ENCODE peak calls at places on chromosomes 12 and 14, in four cellular contexts. V is uterus, T is lower lobe of right lung, I is left lung. Q is an unnamed sample.

GRCh38 chr14:105519946-105520698 is 6.3 kb upstream of the TMEM121 start:
- DNase-seq in V (no peak), T (no peak), I (peak; percentile 1), Q (peak; percentile 33)

GRCh38 chr12:27213830-27214787 is 30.0 kb upstream of the STK38L start:
- DNase-seq in V (no peak), T (no peak), I (no peak), Q (no peak)

GRCh38 chr14:80587096-80587724 is 354.3 kb downstream of the CEP128 start:
- DNase-seq in V (no peak), T (no peak), I (no peak), Q (no peak)

GRCh38 chr14:74324945-74325361 is 22.2 kb upstream of the ABCD4 start:
- DNase-seq in V (no peak), T (no peak), I (no peak), Q (no peak)

GRCh38 chr12:104059963-104060362 is 4.4 kb upstream of the HCFC2 start:
- DNase-seq in V (no peak), T (no peak), I (no peak), Q (no peak)

GRCh38 chr12:58253663-58254062 is 312.3 kb downstream of the ATP23 start:
- DNase-seq in V (no peak), T (no peak), I (no peak), Q (no peak)

GRCh38 chr12:70110085-70110484 is 133.1 kb upstream of the CNOT2 start:
- DNase-seq in V (no peak), T (no peak), I (no peak), Q (no peak)

GRCh38 chr14:100067481-100067880 is 2.3 kb downstream of the EVL start:
- DNase-seq in V (no peak), T (no peak), I (no peak), Q (no peak)

GRCh38 chr12:132417741-132418140 is 72.2 kb upstream of the FBRSL1 start:
- DNase-seq in V (no peak), T (no peak), I (no peak), Q (no peak)

GRCh38 chr14:45251912-45252311 is 1.1 kb downstream of the MIS18BP1 start:
- DNase-seq in V (no peak), T (no peak), I (no peak), Q (no peak)

GRCh38 chr12:4269279-4269991 is 4.1 kb upstream of the CCND2 start:
- DNase-seq in V (peak; percentile 91), T (peak; percentile 83), I (peak; percentile 90), Q (no peak)

GRCh38 chr14:60723218-60724079 is 702 bp downstream of the SIX4 start:
- DNase-seq in V (peak; percentile 27), T (peak; percentile 59), I (peak; percentile 46), Q (peak; percentile 74)

GRCh38 chr14:77203611-77204456 is 22.2 kb downstream of the TMEM63C start:
- DNase-seq in V (no peak), T (no peak), I (no peak), Q (no peak)

GRCh38 chr14:32047791-32048190 is 29.3 kb upstream of the ARHGAP5 start:
- DNase-seq in V (no peak), T (no peak), I (no peak), Q (no peak)

GRCh38 chr14:54564799-54565235 is 2.1 kb upstream of the SAMD4A start:
- DNase-seq in V (peak; percentile 60), T (no peak), I (no peak), Q (no peak)

GRCh38 chr14:81450100-81450531 is 50.0 kb upstream of the STON2 start:
- DNase-seq in V (peak; percentile 38), T (no peak), I (no peak), Q (no peak)

GRCh38 chr12:13100882-13101769 is 2.3 kb downstream of the GSG1 start:
- DNase-seq in V (peak; percentile 90), T (peak; percentile 96), I (peak; percentile 93), Q (peak; percentile 98)

DNA sequence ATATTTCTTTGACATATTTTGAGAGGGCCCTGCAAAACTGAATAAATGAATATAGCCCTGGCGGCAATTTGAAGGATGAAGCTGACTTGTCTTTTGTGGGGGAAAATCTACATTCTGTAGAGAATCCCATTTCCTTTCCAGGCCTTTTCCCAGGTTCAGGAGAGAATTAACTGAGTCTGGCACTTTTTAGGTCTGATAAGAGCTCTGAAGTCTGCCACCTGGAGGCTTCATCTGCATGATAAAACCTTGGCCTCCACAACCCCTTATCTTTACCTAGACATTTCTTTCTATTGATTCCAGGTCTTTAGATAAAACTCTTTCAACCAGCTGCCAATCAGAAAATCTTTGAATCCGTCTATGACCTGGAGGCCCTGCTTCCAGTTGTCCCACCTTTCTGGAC is 299.4 kb downstream of the ETNK1 start:
- DNase-seq in V (no peak), T (no peak), I (no peak), Q (no peak)
- TF ChIP-seq CTCF in V (no peak), T (no peak), I (no peak), Q (no peak)

DNA sequence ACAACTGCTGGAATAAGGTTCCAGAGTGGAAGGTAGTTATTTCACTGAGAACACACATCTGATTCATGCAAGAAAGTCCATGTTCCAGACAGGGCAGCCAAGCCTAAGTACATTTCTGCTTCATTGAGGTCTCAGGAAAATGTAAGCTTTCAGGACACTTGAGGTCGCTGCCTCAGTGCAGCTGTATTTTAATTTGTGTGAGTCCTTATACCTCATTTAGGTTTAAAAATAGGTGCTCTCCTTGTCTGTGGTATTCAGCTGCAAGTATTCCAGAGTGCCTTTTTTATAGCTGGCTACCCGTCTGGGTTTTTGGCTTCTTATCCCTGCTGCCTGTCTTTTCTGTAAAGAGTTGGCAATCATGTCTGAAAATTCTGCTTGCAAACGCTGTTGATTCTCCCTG is 45.2 kb upstream of the PLBD1 start:
- DNase-seq in V (no peak), T (no peak), I (no peak), Q (no peak)
- H3K4me3 ChIP-seq in V (no peak overlapping the region), T (no peak overlapping the region), I (no peak overlapping the region), Q (no peak overlapping the region)

GRCh38 chr12:24223926-24224325 is 274.5 kb upstream of the SOX5 start:
- DNase-seq in V (no peak), T (no peak), I (no peak), Q (no peak)

GRCh38 chr12:24228980-24229730 is 279.7 kb upstream of the SOX5 start:
- DNase-seq in V (no peak), T (no peak), I (no peak), Q (no peak)

GRCh38 chr12:24227550-24227949 is 278.1 kb upstream of the SOX5 start:
- DNase-seq in V (no peak), T (no peak), I (no peak), Q (no peak)

GRCh38 chr12:24228371-24228770 is 278.9 kb upstream of the SOX5 start:
- DNase-seq in V (no peak), T (no peak), I (no peak), Q (no peak)

DNA sequence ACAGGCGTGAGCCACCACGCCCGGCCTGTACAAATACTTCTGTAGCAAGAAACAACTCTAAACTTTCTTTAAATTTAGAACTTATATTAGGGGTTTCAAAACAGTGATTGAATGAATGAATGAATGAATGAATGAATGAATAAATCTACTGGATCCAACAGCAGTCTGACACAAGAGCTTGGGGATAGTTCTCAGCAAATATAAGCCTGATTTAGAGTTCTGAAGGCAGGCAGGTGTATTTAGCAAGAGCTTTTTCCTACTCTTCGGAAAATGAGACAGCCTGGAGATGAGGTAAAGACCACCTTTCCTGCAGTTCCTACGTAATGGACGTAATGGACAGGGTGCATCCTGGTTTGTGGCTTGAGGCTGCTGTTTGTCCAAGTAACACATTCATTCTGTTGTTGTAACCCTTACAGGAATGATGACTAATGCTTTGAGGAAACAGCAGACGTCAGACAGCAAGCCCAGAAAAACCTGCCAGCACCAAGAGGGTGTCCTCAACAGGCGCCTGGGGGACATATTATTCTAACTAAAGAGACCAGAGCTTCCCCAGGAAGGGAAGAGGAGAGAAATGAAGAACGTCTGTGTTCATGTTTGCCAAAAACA is 277.4 kb upstream of the SOX5 start:
- DNase-seq in V (no peak), T (no peak), I (peak; percentile 44), Q (no peak)
- H3K27ac ChIP-seq in V (no peak overlapping the region), T (no peak overlapping the region), I (peak overlapping the region; percentile 80), Q (no peak overlapping the region)

GRCh38 chr12:130549361-130549760 is 166.7 kb downstream of the RIMBP2 start:
- DNase-seq in V (no peak), T (no peak), I (no peak), Q (no peak)

GRCh38 chr12:130547480-130548155 is 168.5 kb downstream of the RIMBP2 start:
- DNase-seq in V (no peak), T (no peak), I (no peak), Q (no peak)

GRCh38 chr12:130545475-130545874 is 170.6 kb downstream of the RIMBP2 start:
- DNase-seq in V (no peak), T (no peak), I (no peak), Q (no peak)

GRCh38 chr12:130546494-130546893 is 169.6 kb downstream of the RIMBP2 start:
- DNase-seq in V (no peak), T (no peak), I (no peak), Q (no peak)
- TF ChIP-seq CTCF in V (no peak), T (no peak), I (no peak), Q (no peak)

GRCh38 chr14:23186913-23187654 is 3.6 kb upstream of the SLC7A8 start:
- DNase-seq in V (peak; percentile 69), T (no peak), I (no peak), Q (no peak)

GRCh38 chr14:23183479-23183878 is at the start of gene SLC7A8:
- DNase-seq in V (peak; percentile 94), T (peak; percentile 67), I (peak; percentile 69), Q (no peak)

GRCh38 chr14:23182372-23183014 is 967 bp downstream of the SLC7A8 start:
- DNase-seq in V (peak; percentile 71), T (peak; percentile 70), I (peak; percentile 73), Q (no peak)

GRCh38 chr14:23183076-23183475 is 384 bp downstream of the SLC7A8 start:
- DNase-seq in V (no peak), T (no peak), I (no peak), Q (no peak)

DNA sequence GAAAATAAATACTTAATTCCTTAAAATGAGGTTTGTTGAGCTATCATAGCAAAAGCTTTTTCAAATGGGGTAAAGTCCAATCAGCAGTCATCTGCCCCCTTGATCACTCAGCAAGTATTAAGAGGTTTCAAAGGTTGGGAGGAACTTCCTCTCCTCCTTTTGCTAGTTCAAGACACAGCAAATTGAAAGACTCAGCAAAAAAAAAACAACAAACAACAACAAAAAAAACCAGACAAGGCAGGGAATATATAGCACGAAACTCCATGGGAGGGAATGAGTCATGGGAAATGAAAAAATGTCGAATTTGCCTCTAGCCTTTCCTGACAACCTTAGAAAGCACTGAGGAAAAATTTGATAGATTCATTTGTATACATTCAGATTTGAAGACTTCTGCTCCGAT is 1.6 kb upstream of the SLC7A8 start:
- DNase-seq in V (no peak), T (no peak), I (no peak), Q (no peak)
- H3K4me3 ChIP-seq in V (no peak overlapping the region), T (no peak overlapping the region), I (no peak overlapping the region), Q (no peak overlapping the region)

DNA sequence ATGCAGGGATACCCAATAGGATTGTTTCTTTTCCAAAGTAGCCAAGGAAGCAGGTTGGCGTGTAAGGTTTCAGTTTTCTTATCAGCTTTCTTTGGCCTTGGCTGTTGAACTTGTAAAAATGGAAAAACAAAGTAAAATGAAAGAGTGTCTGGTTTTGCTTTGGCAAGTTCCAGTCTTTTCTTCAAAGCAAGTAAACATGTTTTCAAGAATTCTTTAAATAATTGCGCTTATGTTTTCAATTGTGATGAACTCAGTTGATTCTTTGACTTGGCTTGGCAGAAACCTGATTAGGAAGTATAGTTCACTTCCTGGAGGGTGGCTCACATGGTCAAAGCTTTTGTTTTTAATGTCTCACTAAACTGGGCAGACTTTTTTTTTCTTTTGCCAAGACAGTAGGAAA is 112.2 kb upstream of the USP44 start:
- DNase-seq in V (no peak), T (no peak), I (no peak), Q (no peak)
- H3K27ac ChIP-seq in V (peak overlapping the region; percentile 30), T (no peak overlapping the region), I (peak overlapping the region; percentile 9), Q (no peak overlapping the region)